ENCODE peak calls at places on chromosomes 12 and 14, in nine cellular contexts. O, F, E, T, P, U, L, C and Q are unnamed samples.

GRCh38 chr12:86230516-86231146 is 25.6 kb downstream of the MGAT4C start:
- DNase-seq in O (peak), F (no peak), E (no peak), T (no peak), P (no peak), U (no peak), L (no peak), C (no peak), Q (no peak)

GRCh38 chr12:107515446-107515958 is 170.1 kb upstream of the PWP1 start:
- DNase-seq in O (peak), F (no peak), E (no peak), T (peak), P (peak), U (peak), L (peak), C (no peak), Q (no peak)

GRCh38 chr12:56377310-56377988 is 14.8 kb upstream of the APOF start:
- DNase-seq in O (no peak), F (no peak), E (no peak), T (no peak), P (no peak), U (no peak), L (no peak), C (no peak), Q (no peak)

GRCh38 chr12:106074706-106075392 is 63.9 kb downstream of the NUAK1 start:
- DNase-seq in O (peak), F (no peak), E (no peak), T (no peak), P (no peak), U (no peak), L (no peak), C (no peak), Q (no peak)

GRCh38 chr14:104795781-104796681 is 483 bp upstream of the AKT1 start:
- DNase-seq in O (no peak), F (peak), E (peak), T (peak), P (no peak), U (peak), L (no peak), C (peak), Q (peak)

GRCh38 chr12:127559349-127560040 is 707.5 kb upstream of the TMEM132C start:
- DNase-seq in O (peak), F (peak), E (no peak), T (peak), P (peak), U (peak), L (no peak), C (no peak), Q (peak)

GRCh38 chr14:91067186-91067585 is 6.7 kb upstream of the RPS6KA5 start:
- DNase-seq in O (no peak), F (no peak), E (no peak), T (no peak), P (no peak), U (no peak), L (no peak), C (no peak), Q (no peak)

GRCh38 chr12:79174656-79175055 is 310.1 kb downstream of the SYT1 start:
- DNase-seq in O (peak), F (no peak), E (no peak), T (no peak), P (no peak), U (peak), L (no peak), C (no peak), Q (no peak)

GRCh38 chr14:30214456-30215090 is 286.9 kb upstream of the PRKD1 start:
- DNase-seq in O (peak), F (no peak), E (no peak), T (no peak), P (peak), U (peak), L (no peak), C (no peak), Q (no peak)

GRCh38 chr14:25526290-25526689 is 476.3 kb upstream of the STXBP6 start:
- DNase-seq in O (no peak), F (no peak), E (no peak), T (no peak), P (no peak), U (no peak), L (no peak), C (no peak), Q (no peak)
- TF ChIP-seq CTCF in O (no peak), F (no peak), E (no peak), T (no peak), P (no peak), U (no peak), L (no peak), C (no peak), Q (no peak)

DNA sequence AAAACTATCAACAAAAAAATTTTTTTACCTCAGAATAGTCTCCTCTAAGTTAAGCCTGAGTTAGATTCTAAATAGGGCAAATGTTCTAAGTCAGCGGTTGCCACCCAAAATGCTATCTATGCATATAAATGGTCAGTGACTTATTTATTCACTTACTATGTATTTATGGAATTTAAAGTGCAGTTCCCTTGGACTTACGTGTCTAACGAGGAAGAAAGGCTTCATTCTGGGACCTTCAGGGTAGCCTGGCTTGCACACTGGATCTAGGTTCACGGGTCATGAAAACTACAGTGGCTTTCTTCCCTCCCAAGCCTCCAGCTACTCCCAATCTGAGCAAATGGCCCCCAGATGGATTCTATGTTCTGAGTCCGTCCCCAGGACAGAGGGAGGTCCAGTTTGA is 77.1 kb downstream of the ARF6 start:
- DNase-seq in O (no peak), F (no peak), E (no peak), T (no peak), P (no peak), U (no peak), L (no peak), C (no peak), Q (no peak)
- H3K4me3 ChIP-seq in O (no peak), F (no peak), E (no peak), T (no peak), P (no peak), U (no peak), L (no peak), C (no peak), Q (no peak)

GRCh38 chr14:46034305-46034704 is 617.3 kb downstream of the RPL10L start:
- DNase-seq in O (no peak), F (no peak), E (no peak), T (no peak), P (no peak), U (peak), L (no peak), C (no peak), Q (no peak)

GRCh38 chr14:46036099-46036498 is 615.5 kb downstream of the RPL10L start:
- DNase-seq in O (no peak), F (no peak), E (no peak), T (no peak), P (no peak), U (no peak), L (no peak), C (no peak), Q (no peak)
- TF ChIP-seq CTCF in O (no peak), F (no peak), E (no peak), T (no peak), P (no peak), U (no peak), L (no peak), C (no peak), Q (no peak)

GRCh38 chr12:14931791-14932560 is 6.4 kb downstream of the ERP27 start:
- DNase-seq in O (no peak), F (no peak), E (no peak), T (no peak), P (no peak), U (no peak), L (no peak), C (no peak), Q (no peak)

GRCh38 chr12:14930299-14930698 is 8.0 kb downstream of the ERP27 start:
- DNase-seq in O (no peak), F (no peak), E (no peak), T (no peak), P (no peak), U (no peak), L (no peak), C (no peak), Q (no peak)

GRCh38 chr12:14931359-14931758 is 7.0 kb downstream of the ERP27 start:
- DNase-seq in O (no peak), F (no peak), E (no peak), T (no peak), P (no peak), U (no peak), L (no peak), C (no peak), Q (no peak)

GRCh38 chr12:14927267-14927666 is 11.1 kb downstream of the ERP27 start:
- DNase-seq in O (no peak), F (no peak), E (no peak), T (no peak), P (no peak), U (no peak), L (no peak), C (no peak), Q (no peak)

DNA sequence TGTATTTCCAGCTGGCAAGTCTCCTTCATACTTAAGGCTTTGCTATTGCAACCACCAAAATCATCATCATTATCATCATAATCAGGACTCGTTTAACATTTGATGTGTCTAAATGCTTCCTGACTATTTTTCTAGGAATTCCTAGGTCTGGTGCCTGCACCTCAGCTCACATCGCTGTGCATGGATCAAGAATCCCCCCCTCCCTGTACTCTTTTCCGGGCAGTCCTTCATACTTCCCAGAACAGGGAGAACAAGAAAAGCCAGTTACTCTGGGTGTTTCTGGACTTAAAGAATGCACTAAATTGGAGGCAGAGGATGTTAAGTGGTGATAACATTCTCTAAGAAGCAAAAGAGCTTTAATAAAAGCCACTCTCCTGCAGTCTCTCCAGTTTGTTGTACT is 9.4 kb downstream of the ERP27 start:
- DNase-seq in O (no peak), F (no peak), E (no peak), T (no peak), P (no peak), U (no peak), L (no peak), C (no peak), Q (no peak)
- H3K4me3 ChIP-seq in O (no peak), F (no peak), E (no peak), T (no peak), P (no peak), U (no peak), L (no peak), C (no peak), Q (no peak)

GRCh38 chr12:15243102-15243501 is 21.9 kb upstream of the RERG start:
- DNase-seq in O (no peak), F (no peak), E (no peak), T (no peak), P (no peak), U (no peak), L (no peak), C (no peak), Q (no peak)
- TF ChIP-seq CTCF in O (no peak), F (no peak), E (no peak), T (no peak), P (no peak), U (no peak), L (no peak), C (no peak), Q (no peak)